ENCODE peak calls at places on chromosomes 7 and 10, in ten cellular contexts. W is fibroblast of the conjunctiva; S is CD4-positive, CD25-positive, alpha-beta regulatory T cell; T is body of pancreas; K is progenitor cell of endocrine pancreas; L is LoVo; O is hepatic stellate cell; Z is A549; H is Panc1; Y is stimulated activated CD4-positive, alpha-beta T cell treated with anti-CD3 and anti-CD28 coated beads, Interleukin-1b, Interleukin-23, amount 100 ng/mL, for 24 hours. A is an unnamed sample.

GRCh38 chr10:72740526-72740925 is 48.6 kb downstream of the MCU start:
- DNase-seq in W (peak), S (no peak), T (peak), K (no peak), L (peak), O (peak), Z (peak), H (peak), Y (no peak), A (peak)

GRCh38 chr7:132218876-132219275 is 357.4 kb downstream of the PLXNA4 start:
- DNase-seq in W (no peak), S (no peak), T (no peak), K (no peak), L (no peak), O (no peak), Z (no peak), H (no peak), Y (no peak), A (no peak)

GRCh38 chr7:120991570-120991969 is 3.1 kb downstream of the CPED1 start:
- DNase-seq in W (no peak), S (no peak), T (no peak), K (no peak), L (no peak), O (no peak), Z (no peak), H (no peak), Y (no peak), A (peak)

GRCh38 chr7:91250706-91251105 is 13.5 kb upstream of the FZD1 start:
- DNase-seq in W (no peak), S (no peak), T (no peak), K (no peak), L (no peak), O (no peak), Z (no peak), H (no peak), Y (no peak), A (no peak)

GRCh38 chr10:4241724-4242345 is 456.8 kb upstream of the KLF6 start:
- DNase-seq in W (peak), S (no peak), T (peak), K (no peak), L (no peak), O (peak), Z (no peak), H (peak), Y (no peak), A (peak)

GRCh38 chr10:31932838-31933237 is 4.2 kb upstream of the ARHGAP12 start:
- DNase-seq in W (no peak), S (no peak), T (no peak), K (no peak), L (no peak), O (no peak), Z (no peak), H (no peak), Y (no peak), A (no peak)

GRCh38 chr7:17598846-17599245 is 300.4 kb downstream of the AHR start:
- DNase-seq in W (no peak), S (no peak), T (no peak), K (no peak), L (peak), O (no peak), Z (no peak), H (no peak), Y (no peak), A (no peak)

GRCh38 chr7:54705436-54705835 is 53.6 kb downstream of the SEC61G start:
- DNase-seq in W (peak), S (no peak), T (no peak), K (no peak), L (peak), O (no peak), Z (peak), H (no peak), Y (no peak), A (no peak)

GRCh38 chr7:148772297-148773089 is 73.8 kb downstream of the CUL1 start:
- DNase-seq in W (peak), S (no peak), T (no peak), K (no peak), L (no peak), O (peak), Z (peak), H (peak), Y (peak), A (peak)

GRCh38 chr7:147759327-147759943 is 831.1 kb upstream of the C7orf33 start:
- DNase-seq in W (no peak), S (no peak), T (no peak), K (no peak), L (no peak), O (no peak), Z (no peak), H (no peak), Y (no peak), A (no peak)

GRCh38 chr7:107044347-107045194 is at the start of gene PRKAR2B:
- DNase-seq in W (peak), S (peak), T (peak), K (peak), L (peak), O (peak), Z (peak), H (no peak), Y (peak), A (peak)

GRCh38 chr7:4612237-4612636 is 69.9 kb upstream of the FOXK1 start:
- DNase-seq in W (no peak), S (no peak), T (no peak), K (no peak), L (no peak), O (no peak), Z (no peak), H (no peak), Y (no peak), A (no peak)

GRCh38 chr10:58651040-58651439 is 138.4 kb downstream of the BICC1 start:
- DNase-seq in W (no peak), S (no peak), T (no peak), K (no peak), L (no peak), O (no peak), Z (no peak), H (no peak), Y (no peak), A (no peak)

GRCh38 chr7:18087031-18087686 is 59.5 kb upstream of the PRPS1L1 start:
- DNase-seq in W (no peak), S (no peak), T (peak), K (peak), L (no peak), O (peak), Z (peak), H (no peak), Y (no peak), A (no peak)

GRCh38 chr7:157129200-157129599 is 9.5 kb upstream of the UBE3C start:
- DNase-seq in W (no peak), S (no peak), T (peak), K (no peak), L (no peak), O (no peak), Z (peak), H (no peak), Y (no peak), A (no peak)

GRCh38 chr7:26390016-26390415 is 98.4 kb downstream of the SNX10 start:
- DNase-seq in W (no peak), S (no peak), T (no peak), K (no peak), L (peak), O (no peak), Z (no peak), H (no peak), Y (no peak), A (no peak)

GRCh38 chr7:132575987-132576722 is at the start of gene PLXNA4:
- DNase-seq in W (no peak), S (no peak), T (no peak), K (no peak), L (no peak), O (no peak), Z (no peak), H (no peak), Y (no peak), A (peak)

GRCh38 chr7:98958968-98959367 is 80.6 kb downstream of the TRRAP start:
- DNase-seq in W (no peak), S (no peak), T (no peak), K (no peak), L (no peak), O (no peak), Z (no peak), H (no peak), Y (no peak), A (no peak)

GRCh38 chr7:128039487-128040099 is 8.4 kb upstream of the LRRC4 start:
- DNase-seq in W (no peak), S (no peak), T (no peak), K (no peak), L (no peak), O (no peak), Z (no peak), H (no peak), Y (no peak), A (no peak)

GRCh38 chr10:34124522-34125035 is 690.5 kb downstream of the PARD3 start:
- DNase-seq in W (no peak), S (no peak), T (peak), K (no peak), L (peak), O (no peak), Z (peak), H (peak), Y (no peak), A (peak)

GRCh38 chr7:50528266-50529092 is 36.7 kb downstream of the DDC start:
- DNase-seq in W (no peak), S (no peak), T (peak), K (no peak), L (no peak), O (no peak), Z (no peak), H (no peak), Y (no peak), A (no peak)

GRCh38 chr7:39703143-39703542 is 79.8 kb downstream of the RALA start:
- DNase-seq in W (no peak), S (no peak), T (no peak), K (no peak), L (no peak), O (no peak), Z (peak), H (no peak), Y (no peak), A (no peak)

GRCh38 chr7:458511-459245 is 61.0 kb downstream of the PDGFA start:
- DNase-seq in W (no peak), S (no peak), T (no peak), K (no peak), L (no peak), O (no peak), Z (no peak), H (no peak), Y (no peak), A (no peak)

GRCh38 chr10:34764347-34764991 is 50.6 kb downstream of the PARD3 start:
- DNase-seq in W (no peak), S (no peak), T (no peak), K (no peak), L (no peak), O (no peak), Z (no peak), H (no peak), Y (no peak), A (no peak)

GRCh38 chr7:26657139-26657753 is 207.1 kb downstream of the SKAP2 start:
- DNase-seq in W (no peak), S (no peak), T (no peak), K (no peak), L (no peak), O (no peak), Z (no peak), H (no peak), Y (no peak), A (no peak)

GRCh38 chr10:102645388-102645740 is 1.1 kb downstream of the TRIM8 start:
- DNase-seq in W (no peak), S (peak), T (peak), K (peak), L (peak), O (peak), Z (peak), H (peak), Y (no peak), A (no peak)

GRCh38 chr7:39051707-39052106 is 74.0 kb downstream of the POU6F2 start:
- DNase-seq in W (no peak), S (no peak), T (no peak), K (no peak), L (no peak), O (no peak), Z (no peak), H (no peak), Y (no peak), A (no peak)

GRCh38 chr7:66099232-66099550 is 15.5 kb upstream of the CRCP start:
- DNase-seq in W (no peak), S (no peak), T (no peak), K (no peak), L (no peak), O (no peak), Z (peak), H (no peak), Y (no peak), A (no peak)

GRCh38 chr7:94047965-94048364 is 43.8 kb upstream of the BET1 start:
- DNase-seq in W (no peak), S (no peak), T (no peak), K (no peak), L (no peak), O (no peak), Z (no peak), H (no peak), Y (no peak), A (no peak)

GRCh38 chr10:101101488-101101887 is 29.6 kb upstream of the TLX1 start:
- DNase-seq in W (no peak), S (no peak), T (no peak), K (no peak), L (no peak), O (no peak), Z (no peak), H (no peak), Y (no peak), A (no peak)

GRCh38 chr7:103446046-103446520 is at the start of gene SLC26A5:
- DNase-seq in W (no peak), S (no peak), T (peak), K (peak), L (peak), O (no peak), Z (no peak), H (no peak), Y (no peak), A (peak)

GRCh38 chr7:47973739-47974138 is 5.7 kb downstream of the HUS1 start:
- DNase-seq in W (no peak), S (no peak), T (no peak), K (no peak), L (no peak), O (no peak), Z (no peak), H (no peak), Y (no peak), A (no peak)

GRCh38 chr7:97573065-97573464 is 158.8 kb upstream of the TAC1 start:
- DNase-seq in W (no peak), S (no peak), T (no peak), K (no peak), L (no peak), O (no peak), Z (no peak), H (no peak), Y (no peak), A (no peak)

GRCh38 chr10:34528320-34528719 is 286.8 kb downstream of the PARD3 start:
- DNase-seq in W (peak), S (no peak), T (no peak), K (no peak), L (peak), O (peak), Z (peak), H (no peak), Y (no peak), A (peak)

A was measured in AG20443.